ENCODE peak calls at places on chromosomes 7 and 10, in five cellular contexts. F is stimulated activated naive CD8-positive, alpha-beta T cell treated with anti-CD3 and anti-CD28 coated beads, Interleukin-15, Interleukin-2, amounts not matched to agents 100 U/mL and 50 U/mL, for 24 hours; X is sciatic nerve; D is gastroesophageal sphincter; S is Right ventricle myocardium superior. Z is an unnamed sample.

GRCh38 chr10:118635674-118636402 is 40.4 kb upstream of the PRLHR start:
- ATAC-seq in F (no peak), X (no peak), S (no peak), D (no peak), Z (no peak)

GRCh38 chr10:112203328-112204076 is 19.9 kb upstream of the GPAM start:
- ATAC-seq in X (no peak), F (peak), D (no peak), S (no peak), Z (peak)

GRCh38 chr7:135980665-135981180 is 3.6 kb upstream of the MTPN start:
- ATAC-seq in F (peak), X (no peak), D (no peak), S (no peak), Z (peak)

GRCh38 chr10:126001579-126001978 is 105.2 kb downstream of the FANK1 start:
- ATAC-seq in D (no peak), S (no peak), X (no peak), F (no peak), Z (no peak)

GRCh38 chr7:2146676-2147472 is 85.9 kb downstream of the MAD1L1 start:
- ATAC-seq in F (no peak), D (no peak), S (no peak), X (no peak), Z (no peak)

GRCh38 chr7:130270947-130271790 is 4.5 kb downstream of the CPA2 start:
- ATAC-seq in F (no peak), D (no peak), X (no peak), S (no peak), Z (no peak)

GRCh38 chr7:155735442-155736118 is 76.7 kb downstream of the SHH start:
- ATAC-seq in S (no peak), F (no peak), D (no peak), X (no peak), Z (no peak)

GRCh38 chr10:79298403-79299244 is 48.6 kb upstream of the PPIF start:
- ATAC-seq in S (peak), X (peak), F (peak), D (peak), Z (peak)

GRCh38 chr7:130141858-130142653 is 63.1 kb downstream of the TMEM209 start:
- ATAC-seq in F (no peak), X (peak), S (no peak), D (peak), Z (no peak)

GRCh38 chr7:158377800-158378623 is 209.6 kb downstream of the PTPRN2 start:
- ATAC-seq in S (no peak), X (no peak), D (no peak), F (no peak), Z (peak)

GRCh38 chr10:42896735-42897134 is 114.1 kb downstream of the BMS1 start:
- ATAC-seq in X (no peak), F (peak), D (no peak), S (no peak), Z (no peak)